ENCODE peak calls at places on chromosomes 1 and 21, in four cellular contexts. F is uterus, K is AG04450, Q is heart right ventricle. I is an unnamed sample.

GRCh38 chr21:37700641-37701202 is 215.5 kb downstream of the KCNJ6 start:
- DNase-seq in F (no peak), K (peak; percentile 61), Q (no peak), I (peak; percentile 75)

GRCh38 chr1:8170059-8170835 is 144.1 kb upstream of the ERRFI1 start:
- DNase-seq in F (no peak), K (no peak), Q (no peak), I (peak; percentile 56)

GRCh38 chr1:180421614-180422013 is 80.8 kb downstream of the ACBD6 start:
- DNase-seq in F (no peak), K (no peak), Q (no peak), I (no peak)

GRCh38 chr1:1332774-1333480 is 1.8 kb downstream of the TAS1R3 start:
- DNase-seq in F (no peak), K (no peak), Q (no peak), I (no peak)

GRCh38 chr1:51139474-51139873 is 37.4 kb downstream of the C1orf185 start:
- DNase-seq in F (no peak), K (no peak), Q (no peak), I (no peak)

GRCh38 chr1:169835647-169836046 is 40.9 kb upstream of the METTL18 start:
- DNase-seq in F (no peak), K (no peak), Q (no peak), I (no peak)

GRCh38 chr1:212652609-212653008 is 44.0 kb downstream of the ATF3 start:
- DNase-seq in F (no peak), K (no peak), Q (no peak), I (no peak)

GRCh38 chr1:204915856-204916485 is 45.3 kb downstream of the NFASC start:
- DNase-seq in F (no peak), K (no peak), Q (no peak), I (no peak)

DNA sequence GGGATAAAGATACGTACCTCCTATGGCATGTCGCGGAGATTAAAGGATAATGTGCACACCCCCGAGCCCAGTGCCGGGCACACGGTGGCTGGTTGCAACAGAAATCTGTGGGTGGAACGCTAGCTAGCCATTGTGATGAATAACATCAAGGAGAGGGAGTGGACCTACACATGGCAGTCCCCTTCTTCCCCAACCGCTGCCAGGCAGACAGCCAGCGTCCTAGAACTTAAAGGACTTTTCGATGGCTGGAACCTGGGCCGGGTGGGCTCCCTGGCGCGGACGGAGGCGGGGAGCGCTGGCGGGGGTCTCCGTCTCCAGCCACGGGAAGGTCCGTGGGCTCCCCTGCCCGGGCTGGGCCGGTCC is 334 bp upstream of the CACHD1 start:
- DNase-seq in F (no peak), K (no peak), Q (no peak), I (no peak)
- H3K27ac ChIP-seq in F (peak overlapping the region; percentile 92), K (no peak overlapping the region), Q (peak overlapping the region; percentile 90), I (peak overlapping the region; percentile 45)

GRCh38 chr1:115506523-115507255 is 135.1 kb upstream of the VANGL1 start:
- DNase-seq in F (no peak), K (no peak), Q (no peak), I (no peak)

GRCh38 chr1:115507916-115508315 is 133.9 kb upstream of the VANGL1 start:
- DNase-seq in F (no peak), K (no peak), Q (no peak), I (no peak)

GRCh38 chr1:115505157-115505571 is 136.6 kb upstream of the VANGL1 start:
- DNase-seq in F (no peak), K (peak; percentile 8), Q (no peak), I (no peak)

GRCh38 chr1:115501476-115501875 is 140.3 kb upstream of the VANGL1 start:
- DNase-seq in F (no peak), K (no peak), Q (no peak), I (no peak)

DNA sequence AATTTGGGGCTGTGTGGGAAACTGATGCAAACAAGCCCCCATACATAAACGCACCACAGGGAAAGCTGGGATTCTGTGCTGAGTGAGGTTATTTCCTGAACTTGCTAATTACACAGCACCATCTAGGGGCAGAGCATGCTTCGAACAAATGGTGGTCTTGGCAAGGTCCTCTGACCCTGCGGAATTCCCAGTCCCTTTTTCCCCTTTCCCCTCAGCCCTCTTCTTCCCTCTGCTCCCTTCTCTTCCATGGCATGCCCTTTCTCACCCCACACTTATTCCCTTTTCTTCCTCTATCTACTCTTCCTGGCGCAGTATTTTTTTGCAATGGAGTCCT is 134.5 kb upstream of the VANGL1 start:
- DNase-seq in F (peak; percentile 20), K (no peak), Q (no peak), I (peak; percentile 78)
- TF ChIP-seq CTCF in F (peak; percentile 45), K (peak; percentile 72), Q (peak; percentile 52), I (peak; percentile 74)

GRCh38 chr1:67062412-67062811 is 8.5 kb upstream of the SLC35D1 start:
- DNase-seq in F (no peak), K (no peak), Q (no peak), I (no peak)

GRCh38 chr1:67061266-67061665 is 7.3 kb upstream of the SLC35D1 start:
- DNase-seq in F (no peak), K (no peak), Q (no peak), I (no peak)

GRCh38 chr1:67058761-67059160 is 4.8 kb upstream of the SLC35D1 start:
- DNase-seq in F (no peak), K (no peak), Q (no peak), I (no peak)

GRCh38 chr1:67059331-67059730 is 5.4 kb upstream of the SLC35D1 start:
- DNase-seq in F (no peak), K (no peak), Q (no peak), I (no peak)

DNA sequence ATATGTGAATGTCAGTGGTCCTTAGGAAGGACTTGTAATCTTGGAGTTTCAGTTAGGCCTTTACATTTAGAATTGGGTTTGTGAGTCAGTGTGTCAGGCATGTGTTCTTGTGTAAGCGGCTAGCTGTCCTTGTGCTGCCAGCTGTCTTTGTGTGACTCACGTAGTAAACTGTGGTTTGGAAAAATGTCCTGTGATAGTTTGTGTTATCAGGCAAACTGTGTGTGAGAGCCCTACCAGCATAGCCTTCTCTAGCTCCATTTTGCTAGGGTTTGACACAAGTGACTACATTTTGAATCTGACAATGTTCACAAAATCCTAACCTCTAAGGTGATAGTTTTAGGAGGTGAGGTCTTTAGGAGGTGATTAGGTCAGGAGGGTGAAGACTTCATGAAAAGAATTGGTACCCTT is 6.9 kb upstream of the SLC35D1 start:
- DNase-seq in F (no peak), K (peak; percentile 97), Q (no peak), I (no peak)
- H3K27ac ChIP-seq in F (no peak overlapping the region), K (peak overlapping the region; percentile 85), Q (no peak overlapping the region), I (no peak overlapping the region)

GRCh38 chr1:208243522-208243850 is 698 bp downstream of the PLXNA2 start:
- DNase-seq in F (no peak), K (no peak), Q (peak; percentile 29), I (no peak)
- TF ChIP-seq CTCF in F (no peak), K (no peak), Q (no peak), I (no peak)

GRCh38 chr1:48756704-48757316 is 19.9 kb downstream of the BEND5 start:
- DNase-seq in F (no peak), K (no peak), Q (no peak), I (no peak)

GRCh38 chr1:48757363-48757762 is 19.3 kb downstream of the BEND5 start:
- DNase-seq in F (no peak), K (no peak), Q (no peak), I (no peak)

GRCh38 chr1:48750089-48750488 is 26.6 kb downstream of the BEND5 start:
- DNase-seq in F (no peak), K (no peak), Q (no peak), I (no peak)

GRCh38 chr1:48749068-48749467 is 27.6 kb downstream of the BEND5 start:
- DNase-seq in F (no peak), K (no peak), Q (no peak), I (no peak)

GRCh38 chr1:48753293-48753692 is 23.4 kb downstream of the BEND5 start:
- DNase-seq in F (no peak), K (no peak), Q (no peak), I (no peak)
- H3K27ac ChIP-seq in F (no peak overlapping the region), K (no peak overlapping the region), Q (no peak overlapping the region), I (no peak overlapping the region)

DNA sequence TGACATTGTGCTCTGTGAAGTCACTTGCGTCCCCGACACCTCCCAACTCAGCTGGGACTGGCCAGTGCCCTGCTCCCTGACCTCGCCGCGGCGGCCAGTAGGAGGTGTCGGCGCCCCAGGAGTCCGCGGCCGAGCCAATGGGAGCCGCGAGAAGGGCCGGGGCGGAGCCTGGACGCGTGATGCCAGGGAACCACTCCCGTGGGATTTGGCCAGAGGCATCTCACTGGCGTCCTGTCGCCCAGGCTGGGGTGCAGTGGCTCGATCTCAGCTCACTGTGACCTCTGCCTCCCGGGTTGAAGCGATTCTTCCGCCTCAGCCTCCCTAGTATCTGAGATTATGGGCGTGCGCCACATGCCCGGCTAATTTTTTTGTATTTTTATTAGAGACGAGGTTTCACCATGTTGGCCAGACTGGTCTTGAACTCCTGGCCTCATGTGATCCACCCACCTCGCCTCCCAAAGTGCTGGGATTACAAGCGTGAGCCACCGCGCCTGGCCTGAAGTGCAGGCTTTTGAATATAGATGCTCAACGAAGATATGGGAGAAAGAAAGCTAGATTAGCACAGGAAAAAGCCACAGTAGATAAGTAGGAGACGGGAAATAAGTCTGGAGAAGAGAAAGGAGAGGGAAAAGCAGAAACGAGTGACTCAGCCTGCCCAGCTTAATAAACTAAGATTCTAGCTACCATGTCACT is 38.0 kb downstream of the ZBTB8OS start:
- DNase-seq in F (peak; percentile 59), K (no peak), Q (peak; percentile 89), I (peak; percentile 96)
- TF ChIP-seq CTCF in F (peak; percentile 41), K (no peak), Q (peak; percentile 38), I (peak; percentile 54)

GRCh38 chr1:24959623-24959975 is 29.5 kb upstream of the RUNX3 start:
- DNase-seq in F (no peak), K (no peak), Q (no peak), I (no peak)

GRCh38 chr1:24957016-24957807 is 27.1 kb upstream of the RUNX3 start:
- DNase-seq in F (no peak), K (no peak), Q (no peak), I (no peak)

GRCh38 chr1:24958766-24959622 is 28.9 kb upstream of the RUNX3 start:
- DNase-seq in F (no peak), K (no peak), Q (no peak), I (no peak)

GRCh38 chr1:24960071-24960801 is 30.2 kb upstream of the RUNX3 start:
- DNase-seq in F (no peak), K (no peak), Q (no peak), I (no peak)

DNA sequence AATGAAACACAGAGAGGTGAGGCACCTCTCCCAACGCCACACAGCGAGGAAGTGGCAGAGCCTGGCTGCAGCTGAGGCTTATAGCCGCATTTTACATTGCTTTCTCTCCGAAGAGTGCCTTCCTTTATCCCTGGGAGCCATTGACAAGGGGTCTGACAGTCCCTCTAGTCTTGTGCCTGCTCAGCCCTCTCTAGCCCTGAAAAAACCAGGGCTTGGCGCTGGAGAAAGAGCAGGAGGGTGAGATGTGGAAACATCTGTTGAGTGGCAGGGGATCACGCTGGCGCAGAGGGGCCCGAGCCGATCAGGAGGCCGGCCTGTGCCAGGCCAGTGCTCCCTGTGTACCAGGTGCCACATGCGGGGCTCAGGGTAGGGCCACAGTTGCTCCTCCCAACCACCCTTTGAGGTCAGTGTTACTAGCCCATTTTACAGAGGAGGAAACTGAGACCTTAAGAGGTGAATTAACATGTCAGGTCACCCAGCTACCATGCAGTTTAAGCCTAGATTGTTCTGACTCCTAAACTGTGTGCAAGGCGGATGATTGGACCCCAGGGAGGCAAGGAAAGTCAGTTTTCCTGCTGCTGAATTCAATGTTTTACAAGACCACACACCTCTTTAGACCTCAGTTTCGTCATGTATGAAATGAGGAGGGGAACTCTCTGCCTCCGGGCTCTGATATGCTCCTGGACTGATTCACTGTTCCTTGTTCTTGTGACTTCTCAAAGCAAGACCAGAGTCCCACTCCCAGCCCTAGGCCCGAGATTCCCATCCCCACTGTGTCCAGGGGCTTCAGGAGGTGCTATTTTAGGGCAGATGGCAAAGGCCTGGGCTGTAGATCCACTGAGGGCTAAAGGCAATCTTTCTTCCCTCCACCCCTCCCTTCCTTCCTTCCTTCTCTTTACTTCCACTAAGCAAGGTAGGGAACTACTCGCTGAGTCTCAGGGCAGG is 28.0 kb upstream of the RUNX3 start:
- DNase-seq in F (no peak), K (no peak), Q (no peak), I (no peak)
- H3K27ac ChIP-seq in F (no peak overlapping the region), K (no peak overlapping the region), Q (no peak overlapping the region), I (no peak overlapping the region)

I was measured in endodermal cell.